ENCODE peak calls at places on chromosomes 7 and 10, in five cellular contexts. A is stimulated activated CD4-positive, alpha-beta T cell treated with anti-CD3 and anti-CD28 coated beads, Interleukin-2, amount 100 ng/mL, for 48 hours; W is HL-60; H is fibroblast of gingiva; T is glomerular endothelial cell. Z is an unnamed sample.

GRCh38 chr7:158487546-158488224 is 99.9 kb downstream of the PTPRN2 start:
- DNase-seq in A (no peak), W (no peak), H (no peak), T (no peak), Z (no peak)

GRCh38 chr7:5997210-5997808 is 11.5 kb downstream of the PMS2 start:
- DNase-seq in A (no peak), W (no peak), H (peak), T (peak), Z (no peak)

GRCh38 chr7:142881586-142882337 is 3.8 kb downstream of the TRPV6 start:
- DNase-seq in A (no peak), W (no peak), H (no peak), T (no peak), Z (no peak)

GRCh38 chr7:55111007-55111406 is 92.2 kb downstream of the EGFR start:
- DNase-seq in A (no peak), W (no peak), H (peak), T (no peak), Z (no peak)

GRCh38 chr7:115015619-115016018 is 93.7 kb downstream of the MDFIC start:
- DNase-seq in A (no peak), W (no peak), H (peak), T (no peak), Z (no peak)

GRCh38 chr7:117014673-117015133 is 61.4 kb downstream of the ST7 start:
- DNase-seq in A (no peak), W (no peak), H (no peak), T (no peak), Z (no peak)

GRCh38 chr10:101284171-101285092 is 55.2 kb upstream of the LBX1 start:
- DNase-seq in A (no peak), W (no peak), H (no peak), T (no peak), Z (no peak)

GRCh38 chr7:109259151-109259550 is 689.5 kb downstream of the DNAJB9 start:
- DNase-seq in A (no peak), W (no peak), H (no peak), T (no peak), Z (no peak)

GRCh38 chr10:112218960-112219359 is 35.4 kb upstream of the GPAM start:
- DNase-seq in A (no peak), W (no peak), H (no peak), T (no peak), Z (no peak)

GRCh38 chr10:65570143-65571010 is 1355.5 kb upstream of the LRRTM3 start:
- DNase-seq in A (no peak), W (no peak), H (no peak), T (no peak), Z (peak)

GRCh38 chr10:132168571-132169030 is 18.1 kb upstream of the DPYSL4 start:
- DNase-seq in A (no peak), W (no peak), H (no peak), T (no peak), Z (no peak)

GRCh38 chr7:106041140-106041717 is 70.9 kb downstream of the SYPL1 start:
- DNase-seq in A (peak), W (no peak), H (no peak), T (no peak), Z (no peak)

GRCh38 chr7:149598721-149599308 is 101.2 kb upstream of the ZNF746 start:
- DNase-seq in A (no peak), W (no peak), H (no peak), T (no peak), Z (no peak)

GRCh38 chr10:100586959-100587358 is 51.2 kb downstream of the HIF1AN start:
- DNase-seq in A (no peak), W (no peak), H (no peak), T (no peak), Z (no peak)

GRCh38 chr10:51311232-51311631 is 236.9 kb downstream of the PRKG1 start:
- DNase-seq in A (no peak), W (no peak), H (peak), T (no peak), Z (no peak)

Z was measured in GOT3.